ENCODE peak calls at places on chromosomes 5 and 9, in nine cellular contexts. One of them, this sample, is unnamed.
A peak's percentile ranks its signal among the peaks of the same experiment; 100 is the strongest.

GRCh38 chr9:4984171-4984570 is 901 bp upstream of the JAK2 start:
- DNase-seq in fibroblast of lung: no peak
- DNase-seq in mesendoderm: no peak
- DNase-seq in NCI-H1092: peak; percentile 63
- DNase-seq in HuH-7.5: peak; percentile 8
- DNase-seq in cardiac muscle cell: no peak
- DNase-seq in activated CD8-positive, alpha-beta memory T cell treated with anti-CD3 and anti-CD28 coated beads for 48 hours: no peak
- DNase-seq in stimulated activated CD8-positive, alpha-beta memory T cell treated with anti-CD3 and anti-CD28 coated beads, Interleukin-4, amount 100 ng/mL, for 1 hour: no peak
- DNase-seq in stimulated activated CD4-positive, alpha-beta T cell treated with anti-CD3 and anti-CD28 coated beads, Interleukin-15, amount 100 ng/mL, for 1 hour: no peak
- DNase-seq in this sample: peak; percentile 64

GRCh38 chr5:75108515-75108914 is 56.2 kb upstream of the GCNT4 start:
- DNase-seq in fibroblast of lung: no peak
- DNase-seq in mesendoderm: no peak
- DNase-seq in NCI-H1092: no peak
- DNase-seq in HuH-7.5: no peak
- DNase-seq in cardiac muscle cell: no peak
- DNase-seq in activated CD8-positive, alpha-beta memory T cell treated with anti-CD3 and anti-CD28 coated beads for 48 hours: no peak
- DNase-seq in stimulated activated CD8-positive, alpha-beta memory T cell treated with anti-CD3 and anti-CD28 coated beads, Interleukin-4, amount 100 ng/mL, for 1 hour: no peak
- DNase-seq in stimulated activated CD4-positive, alpha-beta T cell treated with anti-CD3 and anti-CD28 coated beads, Interleukin-15, amount 100 ng/mL, for 1 hour: no peak
- DNase-seq in this sample: no peak

GRCh38 chr9:114098021-114098659 is 952 bp downstream of the KIF12 start:
- DNase-seq in fibroblast of lung: no peak
- DNase-seq in mesendoderm: peak; percentile 72
- DNase-seq in NCI-H1092: no peak
- DNase-seq in HuH-7.5: peak; percentile 46
- DNase-seq in cardiac muscle cell: peak; percentile 69
- DNase-seq in activated CD8-positive, alpha-beta memory T cell treated with anti-CD3 and anti-CD28 coated beads for 48 hours: no peak
- DNase-seq in stimulated activated CD8-positive, alpha-beta memory T cell treated with anti-CD3 and anti-CD28 coated beads, Interleukin-4, amount 100 ng/mL, for 1 hour: no peak
- DNase-seq in stimulated activated CD4-positive, alpha-beta T cell treated with anti-CD3 and anti-CD28 coated beads, Interleukin-15, amount 100 ng/mL, for 1 hour: no peak
- DNase-seq in this sample: no peak

GRCh38 chr9:36101916-36102741 is 34.4 kb upstream of the GLIPR2 start:
- DNase-seq in fibroblast of lung: peak; percentile 89
- DNase-seq in mesendoderm: peak; percentile 86
- DNase-seq in NCI-H1092: no peak
- DNase-seq in HuH-7.5: no peak
- DNase-seq in cardiac muscle cell: no peak
- DNase-seq in activated CD8-positive, alpha-beta memory T cell treated with anti-CD3 and anti-CD28 coated beads for 48 hours: no peak
- DNase-seq in stimulated activated CD8-positive, alpha-beta memory T cell treated with anti-CD3 and anti-CD28 coated beads, Interleukin-4, amount 100 ng/mL, for 1 hour: no peak
- DNase-seq in stimulated activated CD4-positive, alpha-beta T cell treated with anti-CD3 and anti-CD28 coated beads, Interleukin-15, amount 100 ng/mL, for 1 hour: no peak
- DNase-seq in this sample: no peak

GRCh38 chr5:133702773-133703770 is 90.7 kb upstream of the FSTL4 start:
- DNase-seq in fibroblast of lung: no peak
- DNase-seq in mesendoderm: no peak
- DNase-seq in NCI-H1092: no peak
- DNase-seq in HuH-7.5: no peak
- DNase-seq in cardiac muscle cell: no peak
- DNase-seq in activated CD8-positive, alpha-beta memory T cell treated with anti-CD3 and anti-CD28 coated beads for 48 hours: no peak
- DNase-seq in stimulated activated CD8-positive, alpha-beta memory T cell treated with anti-CD3 and anti-CD28 coated beads, Interleukin-4, amount 100 ng/mL, for 1 hour: no peak
- DNase-seq in stimulated activated CD4-positive, alpha-beta T cell treated with anti-CD3 and anti-CD28 coated beads, Interleukin-15, amount 100 ng/mL, for 1 hour: no peak
- DNase-seq in this sample: no peak

GRCh38 chr5:162274684-162275083 is 207.1 kb downstream of the GABRG2 start:
- DNase-seq in fibroblast of lung: no peak
- DNase-seq in mesendoderm: peak; percentile 97
- DNase-seq in NCI-H1092: no peak
- DNase-seq in HuH-7.5: no peak
- DNase-seq in cardiac muscle cell: no peak
- DNase-seq in activated CD8-positive, alpha-beta memory T cell treated with anti-CD3 and anti-CD28 coated beads for 48 hours: no peak
- DNase-seq in stimulated activated CD8-positive, alpha-beta memory T cell treated with anti-CD3 and anti-CD28 coated beads, Interleukin-4, amount 100 ng/mL, for 1 hour: no peak
- DNase-seq in stimulated activated CD4-positive, alpha-beta T cell treated with anti-CD3 and anti-CD28 coated beads, Interleukin-15, amount 100 ng/mL, for 1 hour: no peak
- DNase-seq in this sample: peak; percentile 13

GRCh38 chr9:135419106-135419505 is 60.5 kb upstream of the PPP1R26 start:
- DNase-seq in fibroblast of lung: no peak
- DNase-seq in mesendoderm: no peak
- DNase-seq in NCI-H1092: no peak
- DNase-seq in HuH-7.5: no peak
- DNase-seq in cardiac muscle cell: no peak
- DNase-seq in activated CD8-positive, alpha-beta memory T cell treated with anti-CD3 and anti-CD28 coated beads for 48 hours: no peak
- DNase-seq in stimulated activated CD8-positive, alpha-beta memory T cell treated with anti-CD3 and anti-CD28 coated beads, Interleukin-4, amount 100 ng/mL, for 1 hour: no peak
- DNase-seq in stimulated activated CD4-positive, alpha-beta T cell treated with anti-CD3 and anti-CD28 coated beads, Interleukin-15, amount 100 ng/mL, for 1 hour: no peak
- DNase-seq in this sample: no peak

GRCh38 chr5:56019306-56020272 is 24.8 kb upstream of the IL6ST start:
- DNase-seq in fibroblast of lung: peak; percentile 78
- DNase-seq in mesendoderm: no peak
- DNase-seq in NCI-H1092: no peak
- DNase-seq in HuH-7.5: no peak
- DNase-seq in cardiac muscle cell: no peak
- DNase-seq in activated CD8-positive, alpha-beta memory T cell treated with anti-CD3 and anti-CD28 coated beads for 48 hours: no peak
- DNase-seq in stimulated activated CD8-positive, alpha-beta memory T cell treated with anti-CD3 and anti-CD28 coated beads, Interleukin-4, amount 100 ng/mL, for 1 hour: no peak
- DNase-seq in stimulated activated CD4-positive, alpha-beta T cell treated with anti-CD3 and anti-CD28 coated beads, Interleukin-15, amount 100 ng/mL, for 1 hour: no peak
- DNase-seq in this sample: no peak

GRCh38 chr9:124453586-124454191 is 3.4 kb downstream of the ADGRD2 start:
- DNase-seq in fibroblast of lung: no peak
- DNase-seq in mesendoderm: peak; percentile 57
- DNase-seq in NCI-H1092: no peak
- DNase-seq in HuH-7.5: no peak
- DNase-seq in cardiac muscle cell: peak; percentile 42
- DNase-seq in activated CD8-positive, alpha-beta memory T cell treated with anti-CD3 and anti-CD28 coated beads for 48 hours: no peak
- DNase-seq in stimulated activated CD8-positive, alpha-beta memory T cell treated with anti-CD3 and anti-CD28 coated beads, Interleukin-4, amount 100 ng/mL, for 1 hour: no peak
- DNase-seq in stimulated activated CD4-positive, alpha-beta T cell treated with anti-CD3 and anti-CD28 coated beads, Interleukin-15, amount 100 ng/mL, for 1 hour: no peak
- DNase-seq in this sample: peak; percentile 52

GRCh38 chr9:19994296-19994695 is 205.5 kb upstream of the SLC24A2 start:
- DNase-seq in fibroblast of lung: peak; percentile 26
- DNase-seq in mesendoderm: no peak
- DNase-seq in NCI-H1092: no peak
- DNase-seq in HuH-7.5: no peak
- DNase-seq in cardiac muscle cell: no peak
- DNase-seq in activated CD8-positive, alpha-beta memory T cell treated with anti-CD3 and anti-CD28 coated beads for 48 hours: no peak
- DNase-seq in stimulated activated CD8-positive, alpha-beta memory T cell treated with anti-CD3 and anti-CD28 coated beads, Interleukin-4, amount 100 ng/mL, for 1 hour: no peak
- DNase-seq in stimulated activated CD4-positive, alpha-beta T cell treated with anti-CD3 and anti-CD28 coated beads, Interleukin-15, amount 100 ng/mL, for 1 hour: no peak
- DNase-seq in this sample: no peak

GRCh38 chr5:64532657-64533056 is 26.8 kb downstream of the RGS7BP start:
- DNase-seq in fibroblast of lung: no peak
- DNase-seq in mesendoderm: peak; percentile 3
- DNase-seq in NCI-H1092: no peak
- DNase-seq in HuH-7.5: no peak
- DNase-seq in cardiac muscle cell: no peak
- DNase-seq in activated CD8-positive, alpha-beta memory T cell treated with anti-CD3 and anti-CD28 coated beads for 48 hours: no peak
- DNase-seq in stimulated activated CD8-positive, alpha-beta memory T cell treated with anti-CD3 and anti-CD28 coated beads, Interleukin-4, amount 100 ng/mL, for 1 hour: no peak
- DNase-seq in stimulated activated CD4-positive, alpha-beta T cell treated with anti-CD3 and anti-CD28 coated beads, Interleukin-15, amount 100 ng/mL, for 1 hour: no peak
- DNase-seq in this sample: no peak

GRCh38 chr5:1052641-1053390 is 44.2 kb downstream of the NKD2 start:
- DNase-seq in fibroblast of lung: no peak
- DNase-seq in mesendoderm: no peak
- DNase-seq in NCI-H1092: no peak
- DNase-seq in HuH-7.5: no peak
- DNase-seq in cardiac muscle cell: no peak
- DNase-seq in activated CD8-positive, alpha-beta memory T cell treated with anti-CD3 and anti-CD28 coated beads for 48 hours: no peak
- DNase-seq in stimulated activated CD8-positive, alpha-beta memory T cell treated with anti-CD3 and anti-CD28 coated beads, Interleukin-4, amount 100 ng/mL, for 1 hour: no peak
- DNase-seq in stimulated activated CD4-positive, alpha-beta T cell treated with anti-CD3 and anti-CD28 coated beads, Interleukin-15, amount 100 ng/mL, for 1 hour: no peak
- DNase-seq in this sample: peak; percentile 24

GRCh38 chr5:73444499-73445432 is 3.8 kb downstream of the FOXD1 start:
- DNase-seq in fibroblast of lung: peak; percentile 42
- DNase-seq in mesendoderm: peak; percentile 59
- DNase-seq in NCI-H1092: no peak
- DNase-seq in HuH-7.5: no peak
- DNase-seq in cardiac muscle cell: no peak
- DNase-seq in activated CD8-positive, alpha-beta memory T cell treated with anti-CD3 and anti-CD28 coated beads for 48 hours: no peak
- DNase-seq in stimulated activated CD8-positive, alpha-beta memory T cell treated with anti-CD3 and anti-CD28 coated beads, Interleukin-4, amount 100 ng/mL, for 1 hour: no peak
- DNase-seq in stimulated activated CD4-positive, alpha-beta T cell treated with anti-CD3 and anti-CD28 coated beads, Interleukin-15, amount 100 ng/mL, for 1 hour: no peak
- DNase-seq in this sample: no peak

GRCh38 chr5:84564311-84564710 is 179.6 kb upstream of the EDIL3 start:
- DNase-seq in fibroblast of lung: peak; percentile 57
- DNase-seq in mesendoderm: no peak
- DNase-seq in NCI-H1092: no peak
- DNase-seq in HuH-7.5: no peak
- DNase-seq in cardiac muscle cell: no peak
- DNase-seq in activated CD8-positive, alpha-beta memory T cell treated with anti-CD3 and anti-CD28 coated beads for 48 hours: no peak
- DNase-seq in stimulated activated CD8-positive, alpha-beta memory T cell treated with anti-CD3 and anti-CD28 coated beads, Interleukin-4, amount 100 ng/mL, for 1 hour: no peak
- DNase-seq in stimulated activated CD4-positive, alpha-beta T cell treated with anti-CD3 and anti-CD28 coated beads, Interleukin-15, amount 100 ng/mL, for 1 hour: no peak
- DNase-seq in this sample: no peak

GRCh38 chr9:78620764-78621163 is 323.8 kb downstream of the PSAT1 start:
- DNase-seq in fibroblast of lung: peak; percentile 60
- DNase-seq in mesendoderm: no peak
- DNase-seq in NCI-H1092: no peak
- DNase-seq in HuH-7.5: no peak
- DNase-seq in cardiac muscle cell: no peak
- DNase-seq in activated CD8-positive, alpha-beta memory T cell treated with anti-CD3 and anti-CD28 coated beads for 48 hours: no peak
- DNase-seq in stimulated activated CD8-positive, alpha-beta memory T cell treated with anti-CD3 and anti-CD28 coated beads, Interleukin-4, amount 100 ng/mL, for 1 hour: no peak
- DNase-seq in stimulated activated CD4-positive, alpha-beta T cell treated with anti-CD3 and anti-CD28 coated beads, Interleukin-15, amount 100 ng/mL, for 1 hour: no peak
- DNase-seq in this sample: no peak

GRCh38 chr5:173573126-173573960 is 43.1 kb downstream of the BOD1 start:
- DNase-seq in fibroblast of lung: peak; percentile 52
- DNase-seq in mesendoderm: peak; percentile 65
- DNase-seq in NCI-H1092: peak; percentile 28
- DNase-seq in HuH-7.5: peak; percentile 80
- DNase-seq in cardiac muscle cell: peak; percentile 80
- DNase-seq in activated CD8-positive, alpha-beta memory T cell treated with anti-CD3 and anti-CD28 coated beads for 48 hours: peak; percentile 27
- DNase-seq in stimulated activated CD8-positive, alpha-beta memory T cell treated with anti-CD3 and anti-CD28 coated beads, Interleukin-4, amount 100 ng/mL, for 1 hour: peak; percentile 26
- DNase-seq in stimulated activated CD4-positive, alpha-beta T cell treated with anti-CD3 and anti-CD28 coated beads, Interleukin-15, amount 100 ng/mL, for 1 hour: peak; percentile 21
- DNase-seq in this sample: peak; percentile 58

GRCh38 chr9:134157378-134157885 is 6.9 kb downstream of the RNU6ATAC start:
- DNase-seq in fibroblast of lung: no peak
- DNase-seq in mesendoderm: no peak
- DNase-seq in NCI-H1092: no peak
- DNase-seq in HuH-7.5: no peak
- DNase-seq in cardiac muscle cell: no peak
- DNase-seq in activated CD8-positive, alpha-beta memory T cell treated with anti-CD3 and anti-CD28 coated beads for 48 hours: no peak
- DNase-seq in stimulated activated CD8-positive, alpha-beta memory T cell treated with anti-CD3 and anti-CD28 coated beads, Interleukin-4, amount 100 ng/mL, for 1 hour: no peak
- DNase-seq in stimulated activated CD4-positive, alpha-beta T cell treated with anti-CD3 and anti-CD28 coated beads, Interleukin-15, amount 100 ng/mL, for 1 hour: no peak
- DNase-seq in this sample: no peak

This sample was measured in NCI-H82.